ENCODE peak calls at places on chromosomes 5 and 9, in four cellular contexts. X is MM.1S, P is tibial artery, Q is fibroblast of lung. B is an unnamed sample. For H3K4me1, the result is how much of the 10 kb centered on the place peaks cover.

GRCh38 chr9:131179561-131180219 is 54.3 kb downstream of the NUP214 start:
- DNase-seq in X (no peak), P (no peak), Q (peak), B (peak)

GRCh38 chr9:124660341-124660801 is 110.7 kb downstream of the NR6A1 start:
- DNase-seq in X (no peak), P (no peak), Q (peak), B (no peak)

GRCh38 chr5:125237026-125237425 is 490.6 kb upstream of the ZNF608 start:
- DNase-seq in X (no peak), P (no peak), Q (peak), B (no peak)

GRCh38 chr9:134413890-134414731 is 87.9 kb downstream of the RXRA start:
- DNase-seq in X (no peak), P (no peak), Q (peak), B (no peak)

GRCh38 chr9:116190997-116191396 is 37.4 kb downstream of the PAPPA start:
- DNase-seq in X (no peak), P (no peak), Q (peak), B (no peak)

GRCh38 chr9:121213136-121213806 is 11.6 kb upstream of the RAB14 start:
- DNase-seq in X (peak), P (peak), Q (peak), B (peak)

GRCh38 chr9:133564451-133564850 is 29.9 kb downstream of the ADAMTSL2 start:
- DNase-seq in X (no peak), P (no peak), Q (no peak), B (no peak)

GRCh38 chr5:111399113-111399512 is 113.2 kb downstream of the STARD4 start:
- DNase-seq in X (no peak), P (no peak), Q (no peak), B (no peak)

GRCh38 chr5:95219411-95219810 is 65.5 kb downstream of the MCTP1 start:
- DNase-seq in X (no peak), P (no peak), Q (no peak), B (no peak)

GRCh38 chr9:15276328-15276969 is 30.6 kb downstream of the TTC39B start:
- DNase-seq in X (no peak), P (no peak), Q (no peak), B (no peak)

GRCh38 chr5:159199780-159200179 is 9.6 kb downstream of the RNF145 start:
- DNase-seq in X (no peak), P (no peak), Q (no peak), B (no peak)

GRCh38 chr5:172407861-172408260 is 46.5 kb downstream of the SH3PXD2B start:
- DNase-seq in X (no peak), P (no peak), Q (peak), B (no peak)

GRCh38 chr5:176413255-176413565 is 3.1 kb downstream of the CLTB start:
- DNase-seq in X (no peak), P (peak), Q (no peak), B (no peak)

GRCh38 chr5:44389410-44389879 is at the start of gene FGF10:
- DNase-seq in X (peak), P (peak), Q (peak), B (no peak)

GRCh38 chr5:115626444-115626823 is 598 bp upstream of the TMED7 start:
- DNase-seq in X (no peak), P (no peak), Q (peak), B (no peak)

GRCh38 chr5:115625579-115626443 is at the start of gene TMED7:
- DNase-seq in X (peak), P (peak), Q (peak), B (peak)

GRCh38 chr5:115621365-115621900 is 4.4 kb downstream of the TMED7 start:
- DNase-seq in X (no peak), P (no peak), Q (no peak), B (no peak)

GRCh38 chr5:115624994-115625393 is 842 bp downstream of the TMED7 start:
- DNase-seq in X (no peak), P (no peak), Q (no peak), B (peak)

DNA sequence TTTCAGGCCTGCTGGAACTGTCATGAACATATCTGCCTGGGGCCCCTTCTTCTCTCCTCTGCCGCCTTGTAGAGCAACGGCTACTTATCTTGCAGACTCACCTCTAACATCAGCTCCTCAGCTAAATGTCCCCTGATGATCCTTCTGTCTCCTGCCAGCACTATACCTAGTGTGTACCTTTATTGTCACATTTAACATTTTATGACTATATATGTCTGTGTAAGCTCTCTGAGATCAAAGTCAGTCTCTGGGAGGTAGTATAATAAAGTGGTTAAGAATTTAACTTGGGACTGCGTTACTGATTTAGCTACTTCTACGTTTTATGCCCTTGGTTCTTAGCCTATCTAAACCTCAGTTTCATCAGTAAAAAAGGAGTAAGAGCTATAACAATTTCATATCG is 2.2 kb downstream of the TMED7 start:
- DNase-seq in X (no peak), P (no peak), Q (no peak), B (peak)
- H3K4me1 ChIP-seq in X (under half), P (under half), Q (under half), B (under half)

DNA sequence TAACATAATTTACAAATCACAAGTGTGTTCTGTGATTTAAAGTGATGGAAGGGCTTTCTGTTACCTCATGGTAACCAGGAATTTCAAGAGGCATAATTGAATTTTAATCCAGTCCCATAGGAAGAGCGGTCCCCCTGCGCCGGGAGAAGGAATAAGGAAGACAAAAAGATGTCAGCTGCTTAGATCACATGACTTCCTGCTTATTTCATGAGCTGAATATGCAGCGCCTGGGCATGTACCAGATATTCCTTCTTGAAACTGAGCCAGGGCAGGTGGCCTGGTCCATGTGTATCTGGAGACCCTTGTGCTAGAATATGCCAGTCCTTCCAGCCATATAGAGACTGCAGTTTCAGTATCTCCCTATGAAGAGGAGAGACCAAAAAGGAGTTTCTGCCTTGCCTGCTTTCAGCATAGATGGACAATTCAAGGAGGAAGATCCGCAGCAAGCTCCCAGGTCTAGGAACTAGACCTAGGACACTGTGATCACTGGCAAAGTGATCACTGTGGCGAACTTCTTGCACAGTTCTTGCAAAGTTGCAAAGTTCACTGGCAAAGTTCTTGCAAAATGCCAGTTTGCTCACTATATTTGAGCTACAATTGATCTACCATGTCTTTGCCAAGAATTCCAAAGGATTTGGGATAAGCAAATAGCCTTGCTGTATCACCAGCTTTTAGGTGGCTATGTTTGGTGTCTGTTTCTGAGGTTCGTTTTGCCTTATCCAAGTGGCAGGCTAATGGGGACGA is 102.9 kb upstream of the PHYKPL start:
- DNase-seq in X (no peak), P (peak), Q (no peak), B (no peak)
- H3K4me1 ChIP-seq in X (under half), P (under half), Q (under half), B (under half)

DNA sequence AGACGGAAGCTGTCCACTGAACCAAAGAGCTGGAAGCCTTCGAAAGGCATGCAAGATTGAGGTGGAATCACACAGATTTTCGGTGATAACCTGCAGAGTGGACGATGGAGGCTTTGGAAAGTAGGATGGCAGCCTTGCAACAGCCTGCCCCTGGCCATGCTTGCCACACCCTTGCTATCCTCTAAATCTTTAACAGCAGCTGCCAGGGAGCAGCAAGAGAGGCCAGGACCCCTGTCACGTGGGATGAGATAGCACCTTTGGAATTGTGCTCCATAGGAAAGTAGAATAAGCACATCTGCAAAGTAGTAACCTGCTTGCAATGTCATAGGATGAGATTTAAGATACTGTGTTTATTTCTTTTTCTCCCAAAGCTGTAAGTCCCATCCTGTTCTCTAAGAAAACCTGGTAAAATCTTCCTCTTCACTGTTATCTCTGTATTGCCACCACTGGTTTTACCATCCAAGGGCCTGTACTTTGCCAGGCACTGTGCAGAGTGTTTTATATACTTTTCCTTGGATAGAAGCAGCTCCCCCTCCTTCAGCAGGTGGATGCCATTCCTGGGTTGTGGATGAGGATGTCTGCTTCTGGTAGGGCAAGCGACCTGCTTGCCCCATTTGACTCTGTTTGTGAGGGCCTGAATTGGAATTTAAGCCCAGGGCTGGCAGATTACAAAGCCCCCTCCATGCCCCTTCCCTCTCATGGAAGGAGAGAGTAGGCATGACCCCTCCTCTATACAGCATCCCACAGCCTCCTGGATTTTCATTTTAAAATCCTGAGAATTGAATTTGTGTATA is 10.1 kb downstream of the TRIO start:
- DNase-seq in X (no peak), P (no peak), Q (no peak), B (no peak)
- H3K4me1 ChIP-seq in X (under half), P (half or more), Q (half or more), B (under half)

GRCh38 chr5:140244525-140245025 is 58.3 kb downstream of the PFDN1 start:
- DNase-seq in X (peak), P (peak), Q (peak), B (peak)
- H3K4me1 ChIP-seq in X (under half), P (under half), Q (under half), B (under half)